ENCODE peak calls at places on chromosomes 12 and 14, in seven cellular contexts. I, X, R, Q, V, K and B are unnamed samples.

GRCh38 chr12:4086481-4086880 is 187.1 kb upstream of the CCND2 start:
- DNase-seq in I (no peak), V (no peak), X (no peak), R (no peak), K (no peak), Q (no peak), B (no peak)

GRCh38 chr12:70196732-70197361 is 46.4 kb upstream of the CNOT2 start:
- DNase-seq in R (no peak), Q (no peak), K (no peak), I (peak; percentile 14), V (no peak), X (no peak), B (no peak)

GRCh38 chr14:20477211-20477876 is 8.1 kb downstream of the PNP start:
- DNase-seq in X (peak; percentile 65), Q (peak; percentile 76), R (peak; percentile 69), V (no peak), I (no peak), K (no peak), B (peak; percentile 49)

GRCh38 chr14:71122866-71123565 is 215.8 kb downstream of the PCNX1 start:
- DNase-seq in Q (no peak), I (no peak), R (no peak), X (no peak), K (no peak), V (no peak), B (no peak)

GRCh38 chr12:67410246-67410645 is 141.1 kb downstream of the CAND1 start:
- DNase-seq in V (no peak), Q (no peak), X (no peak), I (peak; percentile 38), K (no peak), R (no peak), B (no peak)

GRCh38 chr14:92627707-92628215 is 114.2 kb downstream of the RIN3 start:
- DNase-seq in K (no peak), X (no peak), I (no peak), R (no peak), Q (no peak), V (no peak), B (no peak)

GRCh38 chr12:107091989-107092641 is 1.2 kb downstream of the CRY1 start:
- DNase-seq in V (peak; percentile 69), X (peak; percentile 86), K (peak; percentile 35), R (no peak), Q (peak; percentile 93), I (peak; percentile 72), B (peak; percentile 95)

GRCh38 chr12:80598004-80598606 is 109.3 kb upstream of the MYF6 start:
- DNase-seq in I (no peak), R (no peak), V (peak; percentile 10), X (no peak), K (no peak), Q (peak; percentile 65), B (no peak)

GRCh38 chr12:123388218-123388947 is 4.5 kb downstream of the KMT5A start:
- DNase-seq in I (peak; percentile 96), Q (peak; percentile 89), K (peak; percentile 90), X (peak; percentile 89), R (peak; percentile 82), V (peak; percentile 82), B (peak; percentile 49)

GRCh38 chr12:46261658-46262057 is 7.2 kb downstream of the SLC38A1 start:
- DNase-seq in R (no peak), X (no peak), V (no peak), K (no peak), I (no peak), Q (no peak), B (peak; percentile 35)

GRCh38 chr14:68780358-68781160 is 12.3 kb downstream of the ZFP36L1 start:
- DNase-seq in K (no peak), Q (peak; percentile 72), X (peak; percentile 65), R (no peak), I (peak; percentile 81), V (no peak), B (no peak)

GRCh38 chr12:29756741-29757390 is 26.9 kb downstream of the TMTC1 start:
- DNase-seq in R (no peak), Q (no peak), X (no peak), K (no peak), I (no peak), V (no peak), B (no peak)

GRCh38 chr14:53564870-53565269 is 391.8 kb downstream of the BMP4 start:
- DNase-seq in Q (no peak), I (no peak), V (no peak), K (no peak), R (no peak), X (no peak), B (no peak)